ENCODE peak calls at places on chromosomes 12 and 14, in five cellular contexts. E, D, H, U and L are unnamed samples.

GRCh38 chr14:58813745-58814144 is 176.0 kb downstream of the DACT1 start:
- DNase-seq in H (no peak), D (no peak), U (no peak), E (peak), L (no peak)

GRCh38 chr14:39085933-39086332 is 17.1 kb downstream of the SEC23A start:
- DNase-seq in H (no peak), U (no peak), E (no peak), D (no peak), L (no peak)

GRCh38 chr12:51475543-51475942 is 50.9 kb downstream of the SLC4A8 start:
- DNase-seq in U (no peak), H (no peak), D (no peak), E (no peak), L (no peak)

GRCh38 chr12:117718559-117718958 is 250.2 kb downstream of the KSR2 start:
- DNase-seq in D (no peak), U (no peak), H (no peak), E (no peak), L (no peak)

GRCh38 chr12:112393328-112393727 is 11.1 kb upstream of the HECTD4 start:
- DNase-seq in H (no peak), E (no peak), D (no peak), U (no peak), L (no peak)

GRCh38 chr12:109920266-109920780 is 20.2 kb downstream of the TCHP start:
- DNase-seq in H (no peak), D (no peak), E (no peak), U (no peak), L (no peak)

GRCh38 chr14:42571991-42572390 is 965.3 kb downstream of the LRFN5 start:
- DNase-seq in D (no peak), H (no peak), E (no peak), U (no peak), L (no peak)

GRCh38 chr12:11958216-11959091 is 112.3 kb upstream of the BCL2L14 start:
- DNase-seq in U (no peak), H (no peak), D (no peak), E (peak), L (no peak)

GRCh38 chr12:4169522-4169921 is 104.0 kb upstream of the CCND2 start:
- DNase-seq in H (no peak), U (no peak), D (no peak), E (no peak), L (no peak)

GRCh38 chr12:29282452-29282851 is 98.5 kb downstream of the ERGIC2 start:
- DNase-seq in U (no peak), E (no peak), D (no peak), H (no peak), L (no peak)

GRCh38 chr12:50764116-50764860 is 387 bp downstream of the ATF1 start:
- DNase-seq in E (no peak), H (no peak), D (peak), U (peak), L (peak)

GRCh38 chr12:49580572-49581535 is 12.9 kb upstream of the MCRS1 start:
- DNase-seq in U (peak), D (peak), H (no peak), E (peak), L (peak)

GRCh38 chr12:56632701-56633464 is 2.8 kb upstream of the BAZ2A start:
- DNase-seq in H (no peak), D (no peak), U (no peak), E (no peak), L (no peak)

GRCh38 chr14:74867673-74868072 is 8.3 kb downstream of the PROX2 start:
- DNase-seq in E (no peak), D (no peak), H (no peak), U (no peak), L (no peak)

GRCh38 chr14:93082576-93083001 is 33.1 kb downstream of the ITPK1 start:
- DNase-seq in E (no peak), D (no peak), H (no peak), U (no peak), L (no peak)

GRCh38 chr14:28742171-28742846 is 24.3 kb upstream of the FOXG1 start:
- DNase-seq in U (no peak), E (no peak), D (no peak), H (no peak), L (no peak)

GRCh38 chr12:8033153-8034044 is 883 bp downstream of the FOXJ2 start:
- DNase-seq in H (no peak), E (no peak), U (peak), D (peak), L (peak)

GRCh38 chr12:93912086-93912733 is 235.0 kb downstream of the CRADD start:
- DNase-seq in D (no peak), H (no peak), E (no peak), U (peak), L (no peak)

GRCh38 chr12:52778833-52779232 is 1.7 kb upstream of the KRT76 start:
- DNase-seq in D (no peak), H (no peak), E (no peak), U (no peak), L (no peak)

GRCh38 chr14:69008411-69008810 is 29.3 kb upstream of the ACTN1 start:
- DNase-seq in H (no peak), U (no peak), E (no peak), D (no peak), L (no peak)

GRCh38 chr12:62865860-62866407 is 69.0 kb downstream of the PPM1H start:
- DNase-seq in U (no peak), E (no peak), H (no peak), D (no peak), L (no peak)

GRCh38 chr12:50803230-50803629 is 39.3 kb downstream of the ATF1 start:
- DNase-seq in E (no peak), D (no peak), U (no peak), H (no peak), L (no peak)

GRCh38 chr14:61150851-61151250 is 130.3 kb downstream of the TMEM30B start:
- DNase-seq in D (no peak), H (no peak), E (no peak), U (no peak), L (no peak)

GRCh38 chr12:93766802-93767523 is 89.8 kb downstream of the CRADD start:
- DNase-seq in D (no peak), U (no peak), H (no peak), E (no peak), L (peak)

GRCh38 chr12:73863541-73863940 is 674.1 kb upstream of the ATXN7L3B start:
- DNase-seq in H (no peak), D (no peak), E (no peak), U (no peak), L (no peak)

GRCh38 chr12:32847287-32847686 is 49.3 kb downstream of the PKP2 start:
- DNase-seq in H (no peak), E (no peak), U (no peak), D (no peak), L (no peak)

GRCh38 chr14:32679927-32680612 is 258.6 kb upstream of the NPAS3 start:
- DNase-seq in H (no peak), E (no peak), U (no peak), D (no peak), L (no peak)

GRCh38 chr14:54455363-54455762 is 14.2 kb upstream of the CNIH1 start:
- DNase-seq in D (no peak), H (no peak), E (no peak), U (no peak), L (no peak)

GRCh38 chr14:80942158-80942738 is 710 bp upstream of the CEP128 start:
- DNase-seq in U (no peak), H (no peak), E (no peak), D (no peak), L (no peak)

GRCh38 chr12:24425601-24425970 is 476.1 kb upstream of the SOX5 start:
- DNase-seq in E (no peak), H (no peak), U (no peak), D (no peak), L (no peak)

GRCh38 chr14:24269910-24270536 is 1.4 kb downstream of the RABGGTA start:
- DNase-seq in U (no peak), H (no peak), E (no peak), D (no peak), L (no peak)

GRCh38 chr14:67335781-67336180 is 23.8 kb downstream of the ATP6V1D start:
- DNase-seq in E (peak), D (no peak), U (peak), H (no peak), L (no peak)

GRCh38 chr14:73661872-73662271 is 17.1 kb downstream of the DNAL1 start:
- DNase-seq in E (no peak), H (no peak), U (no peak), D (no peak), L (no peak)

GRCh38 chr12:93003540-93004239 is 74.6 kb upstream of the EEA1 start:
- DNase-seq in E (no peak), H (no peak), D (no peak), U (no peak), L (no peak)

GRCh38 chr12:124916370-124917134 is 2.1 kb upstream of the UBC start:
- DNase-seq in E (peak), H (no peak), U (peak), D (no peak), L (no peak)

GRCh38 chr12:92295523-92295922 is 149.9 kb upstream of the BTG1 start:
- DNase-seq in H (no peak), U (no peak), E (no peak), D (no peak), L (no peak)

GRCh38 chr14:42950363-42950762 is 1343.7 kb downstream of the LRFN5 start:
- DNase-seq in H (no peak), U (no peak), D (no peak), E (no peak), L (no peak)

GRCh38 chr14:22579218-22579617 is 9.8 kb downstream of the DAD1 start:
- DNase-seq in E (no peak), D (no peak), H (no peak), U (no peak), L (no peak)

DNA sequence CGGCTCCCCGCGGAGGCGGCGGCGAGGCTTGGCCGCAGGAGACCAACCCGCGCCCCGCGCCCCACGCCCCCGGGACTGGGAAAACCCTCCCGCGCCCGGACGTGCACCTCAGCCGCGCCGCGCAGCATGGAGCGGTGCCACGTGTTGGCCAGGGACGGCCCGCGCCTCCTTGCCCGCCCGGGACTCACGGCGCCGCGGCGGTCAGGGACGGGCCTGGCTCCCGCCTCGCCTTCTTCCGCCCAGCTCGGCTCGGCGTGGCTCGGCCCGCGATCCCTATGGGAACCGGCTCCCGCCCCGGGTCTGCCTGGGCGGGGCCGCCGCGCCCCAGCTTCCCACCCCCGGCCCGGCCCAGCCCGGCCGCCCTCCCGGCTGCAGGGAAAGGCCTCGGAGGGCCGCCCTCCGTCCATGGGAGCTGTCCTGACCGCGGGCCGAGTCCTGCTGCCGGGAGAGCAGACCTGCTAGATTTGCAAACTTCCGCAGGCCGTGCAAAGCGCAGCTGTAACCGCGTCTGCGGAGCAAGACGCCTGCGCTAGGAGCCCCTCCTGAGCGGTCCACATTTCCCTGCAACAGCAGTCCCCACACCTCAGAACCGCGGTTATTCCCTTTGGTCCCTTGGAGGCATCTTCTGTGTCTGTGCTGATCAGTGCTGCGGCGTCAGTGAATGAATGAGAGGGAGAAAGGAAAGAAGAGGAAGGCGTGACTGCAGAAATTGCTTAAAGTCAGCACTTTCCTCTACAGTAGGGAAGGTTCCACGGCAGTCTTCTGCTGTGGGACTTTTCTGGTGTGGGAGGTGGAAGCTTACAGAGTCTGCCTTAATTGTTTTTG is at the start of gene CDKL1:
- DNase-seq in H (no peak), D (peak), U (peak), E (peak), L (peak)
- TF ChIP-seq POLR2A in H (peak), D (peak), U (peak), E (peak), L (no peak)

GRCh38 chr12:13472690-13473089 is 276.2 kb downstream of the EMP1 start:
- DNase-seq in D (no peak), E (no peak), H (peak), U (no peak), L (peak)
- TF ChIP-seq TAF1 in D (no peak), E (no peak), H (no peak), U (no peak), L (no peak)

GRCh38 chr14:50944647-50945413 is 547 bp upstream of the PYGL start:
- DNase-seq in U (peak), D (no peak), E (peak), H (no peak), L (no peak)
- TF ChIP-seq POLR2A in U (no peak), D (no peak), E (peak), H (no peak), L (no peak)

GRCh38 chr12:71661977-71662522 is 1.6 kb downstream of the ZFC3H1 start:
- DNase-seq in D (no peak), H (no peak), E (no peak), U (no peak), L (no peak)
- TF ChIP-seq TAF1 in D (no peak), H (no peak), E (no peak), U (no peak), L (no peak)

GRCh38 chr14:101731187-101732080 is 30.1 kb upstream of the PPP2R5C start:
- DNase-seq in U (peak), E (peak), H (peak), D (peak), L (no peak)
- TF ChIP-seq POLR2A in U (no peak), E (no peak), H (no peak), D (no peak), L (no peak)

DNA sequence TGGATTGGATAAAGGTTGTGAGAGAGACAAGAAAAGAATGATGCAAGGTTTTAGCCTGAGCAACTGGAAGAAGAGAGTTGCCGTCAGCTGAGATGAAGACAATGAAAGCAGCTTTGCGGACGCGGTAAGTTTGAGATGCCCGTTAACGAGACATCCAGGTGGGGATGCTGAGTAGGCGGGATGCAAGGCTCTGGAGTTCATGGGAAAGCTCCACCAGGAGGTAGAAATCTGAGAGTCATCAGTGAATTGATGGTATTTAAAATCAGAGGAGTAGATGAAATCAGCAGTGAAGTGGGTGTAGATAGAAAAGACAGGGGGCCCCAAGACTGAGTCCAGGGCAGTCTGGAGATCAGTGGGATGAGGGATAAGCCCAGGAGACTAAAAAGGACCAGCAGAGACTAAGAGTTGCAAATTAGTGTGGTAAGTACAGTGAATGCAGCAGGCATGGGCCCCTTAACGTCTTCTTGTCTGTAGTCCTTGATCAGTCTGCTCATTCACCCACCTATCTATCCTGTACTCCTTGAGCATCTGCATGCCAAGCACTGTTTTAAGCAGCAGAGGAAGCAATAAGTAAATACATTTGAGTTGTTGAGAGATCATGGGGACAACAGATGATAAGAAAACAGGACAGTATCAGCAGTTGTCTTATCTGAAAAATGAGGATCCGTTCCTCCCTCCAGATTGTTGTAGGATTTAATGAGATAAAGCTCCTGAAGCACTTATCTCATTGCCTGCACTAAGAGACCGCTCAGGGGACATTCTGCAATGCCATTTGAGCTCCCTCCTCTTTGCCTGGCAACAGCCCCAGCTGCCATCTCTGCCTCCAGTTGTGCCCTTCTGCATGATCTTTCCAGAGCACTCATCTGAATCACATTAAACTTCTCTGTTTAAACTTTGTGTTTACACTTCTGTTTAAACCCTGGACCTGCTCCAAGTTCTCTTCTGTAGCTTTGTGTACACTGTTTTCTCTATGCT is 91.5 kb downstream of the APAF1 start:
- DNase-seq in E (peak), H (no peak), D (no peak), U (no peak), L (no peak)
- TF ChIP-seq TAF1 in E (no peak), H (no peak), D (no peak), U (no peak), L (no peak)